ENCODE peak calls at places on chromosomes 5 and 9, in nine cellular contexts. W is ovary, I is prostate gland, E is A549, X is breast epithelium, U is testis, G is transverse colon, Q is uterus, L is Peyer's patch. O is an unnamed sample.
A peak's percentile ranks its signal among the peaks of the same experiment; 100 is the strongest.

GRCh38 chr9:127224178-127224882 is 40.2 kb upstream of the GARNL3 start:
- DNase-seq in W (peak; percentile 98), I (peak; percentile 93), E (peak; percentile 91), X (peak; percentile 94), U (peak; percentile 92), G (peak; percentile 94), Q (peak; percentile 96), L (peak; percentile 90), O (peak; percentile 79)

GRCh38 chr5:138344887-138345622 is 7.0 kb downstream of the FAM53C start:
- DNase-seq in W (no peak), I (no peak), E (no peak), X (no peak), U (no peak), G (no peak), Q (no peak), L (no peak), O (no peak)

GRCh38 chr5:171445910-171446516 is 26.6 kb downstream of the FGF18 start:
- DNase-seq in W (no peak), I (no peak), E (no peak), X (no peak), U (no peak), G (no peak), Q (peak; percentile 58), L (no peak), O (no peak)

GRCh38 chr9:91247278-91247677 is 114.4 kb downstream of the AUH start:
- DNase-seq in W (no peak), I (no peak), E (no peak), X (no peak), U (no peak), G (no peak), Q (no peak), L (no peak), O (no peak)

GRCh38 chr9:93133641-93134017 is 422 bp downstream of the NINJ1 start:
- DNase-seq in W (peak; percentile 88), I (peak; percentile 39), E (peak; percentile 54), X (peak; percentile 48), U (peak; percentile 84), G (peak; percentile 86), Q (peak; percentile 88), L (peak; percentile 70), O (peak; percentile 43)

GRCh38 chr5:135343417-135343816 is 55.6 kb downstream of the MACROH2A1 start:
- DNase-seq in W (no peak), I (no peak), E (no peak), X (no peak), U (no peak), G (no peak), Q (no peak), L (no peak), O (no peak)

GRCh38 chr5:84614907-84615306 is 230.2 kb upstream of the EDIL3 start:
- DNase-seq in W (no peak), I (no peak), E (no peak), X (no peak), U (no peak), G (no peak), Q (no peak), L (no peak), O (no peak)

GRCh38 chr9:88193766-88194165 is 55.5 kb upstream of the SPATA31C2 start:
- DNase-seq in W (no peak), I (no peak), E (no peak), X (no peak), U (no peak), G (no peak), Q (no peak), L (no peak), O (no peak)

DNA sequence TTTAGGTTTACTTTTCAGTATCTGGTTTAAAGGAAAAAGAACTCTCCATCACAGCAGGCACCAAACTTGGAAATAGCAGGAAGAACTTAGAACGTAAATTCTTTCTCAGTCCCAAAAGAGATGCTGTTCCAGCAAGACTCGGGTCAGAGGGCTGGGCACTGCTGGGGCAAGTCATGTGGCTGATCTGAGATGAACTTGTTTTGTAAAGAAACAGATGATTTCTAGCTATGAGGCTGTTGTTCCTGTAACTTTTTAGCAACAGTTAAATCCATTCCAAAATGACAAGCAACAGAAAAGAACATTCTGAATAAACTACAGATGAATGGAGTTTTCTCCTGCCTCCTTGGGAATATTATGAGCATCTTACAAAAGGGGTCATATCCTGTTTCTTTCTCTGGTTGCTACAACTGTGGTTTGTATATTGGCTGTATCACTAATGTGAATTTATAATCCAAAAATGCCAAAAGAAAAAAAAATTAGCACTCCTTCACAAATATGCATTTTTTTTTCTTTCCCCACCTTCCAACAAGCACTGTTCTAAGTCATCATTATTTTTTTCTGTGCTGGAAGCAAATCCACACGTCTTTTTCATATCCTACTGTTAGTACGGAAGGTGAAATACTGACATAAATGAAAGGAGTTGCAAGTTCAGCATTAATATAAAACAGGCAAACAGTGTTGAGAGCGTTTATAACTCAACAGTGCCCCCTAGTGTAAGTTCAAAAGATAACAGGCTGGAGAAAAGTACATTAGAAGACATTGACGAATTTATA is 31.0 kb downstream of the OR2K2 start:
- DNase-seq in W (peak; percentile 45), I (peak; percentile 24), E (peak; percentile 66), X (peak; percentile 26), U (peak; percentile 69), G (peak; percentile 11), Q (no peak), L (no peak), O (peak; percentile 63)
- TF ChIP-seq POLR2A in W (no peak), I (no peak), E (no peak), X (no peak), U (no peak), G (no peak), Q (no peak), L (no peak), O (no peak)

GRCh38 chr9:108885643-108886348 is 23.7 kb downstream of the ACTL7A start:
- DNase-seq in W (peak; percentile 88), I (no peak), E (peak; percentile 71), X (no peak), U (peak; percentile 81), G (peak; percentile 28), Q (no peak), L (no peak), O (peak; percentile 91)
- TF ChIP-seq POLR2A in W (peak; percentile 18), I (no peak), E (no peak), X (no peak), U (no peak), G (no peak), Q (no peak), L (no peak), O (peak; percentile 43)

GRCh38 chr5:60698316-60698715 is 1.6 kb downstream of the DEPDC1B start:
- DNase-seq in W (no peak), I (no peak), E (no peak), X (no peak), U (no peak), G (no peak), Q (no peak), L (no peak), O (no peak)

GRCh38 chr5:60703944-60704343 is 4.0 kb upstream of the DEPDC1B start:
- DNase-seq in W (no peak), I (no peak), E (peak; percentile 42), X (no peak), U (no peak), G (no peak), Q (no peak), L (no peak), O (no peak)

GRCh38 chr5:60701317-60701988 is 1.5 kb upstream of the DEPDC1B start:
- DNase-seq in W (no peak), I (no peak), E (no peak), X (no peak), U (no peak), G (no peak), Q (no peak), L (no peak), O (peak; percentile 53)

GRCh38 chr5:60700347-60700815 is 415 bp upstream of the DEPDC1B start:
- DNase-seq in W (no peak), I (peak; percentile 9), E (no peak), X (no peak), U (peak; percentile 34), G (peak; percentile 14), Q (peak; percentile 13), L (peak; percentile 17), O (no peak)

DNA sequence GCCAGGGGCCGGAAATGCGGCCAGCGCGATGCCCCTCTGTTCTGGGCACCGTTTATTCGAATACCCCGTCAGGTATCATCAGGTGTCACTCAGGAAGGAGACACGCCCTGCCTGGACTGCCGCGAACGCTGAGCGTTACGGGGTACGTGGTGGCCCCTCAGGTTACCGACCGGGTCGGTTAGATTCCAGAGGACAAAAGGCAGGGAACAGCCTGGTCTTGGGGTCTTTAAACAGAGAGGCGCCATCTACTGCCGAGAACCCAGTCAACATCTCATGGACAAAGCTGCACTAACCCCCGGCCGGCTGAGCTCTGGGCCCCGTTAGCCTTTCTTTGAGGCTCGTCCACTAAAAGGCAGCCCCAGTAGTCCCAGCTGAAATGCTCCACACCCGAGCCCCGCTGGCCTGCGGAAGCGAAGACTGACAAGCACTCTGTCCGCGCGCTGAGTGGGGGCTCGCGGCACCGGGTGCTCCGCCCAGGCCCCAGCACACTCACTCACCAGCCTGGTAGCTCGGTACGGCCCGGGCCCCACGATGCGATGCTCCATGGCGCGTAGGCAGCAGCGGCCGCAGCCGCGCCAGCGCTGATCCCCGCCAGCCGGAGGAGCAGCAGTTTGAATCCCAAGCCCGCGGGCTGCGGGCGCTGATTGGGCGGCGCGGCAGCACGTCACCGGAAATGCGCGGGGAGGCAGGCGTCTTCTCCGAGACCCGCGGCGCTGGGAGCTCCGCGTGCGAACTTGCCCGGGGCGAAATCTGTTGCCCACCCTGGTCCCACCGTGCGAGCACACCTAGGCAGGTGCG is at the start of gene DEPDC1B:
- DNase-seq in W (peak; percentile 85), I (peak; percentile 87), E (peak; percentile 92), X (peak; percentile 67), U (peak; percentile 92), G (peak; percentile 91), Q (peak; percentile 67), L (peak; percentile 77), O (peak; percentile 94)
- TF ChIP-seq POLR2A in W (no peak), I (peak; percentile 73), E (peak; percentile 66), X (no peak), U (no peak), G (peak; percentile 38), Q (peak; percentile 49), L (peak; percentile 18), O (peak; percentile 95)

DNA sequence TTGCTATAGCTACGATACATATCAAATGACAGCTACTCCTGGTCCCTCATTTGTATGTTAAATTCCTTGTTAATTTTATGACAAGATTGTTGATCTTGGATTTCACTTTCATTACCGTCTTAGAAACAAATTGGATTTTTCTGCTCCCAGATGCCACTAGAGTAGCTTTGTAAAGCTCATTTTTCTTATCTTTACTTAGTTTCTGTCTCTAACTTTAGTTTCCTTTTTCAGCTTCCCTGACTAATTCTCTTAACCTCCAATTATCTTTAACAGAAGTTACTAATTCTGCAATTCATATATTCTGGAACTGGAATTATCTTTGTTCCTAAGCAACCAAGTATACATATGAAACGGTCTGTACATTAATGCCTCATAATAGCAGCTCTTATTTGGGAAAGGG is 16.6 kb downstream of the ITGA1 start:
- DNase-seq in W (no peak), I (no peak), E (no peak), X (no peak), U (no peak), G (no peak), Q (no peak), L (no peak), O (no peak)
- TF ChIP-seq POLR2A in W (no peak), I (no peak), E (no peak), X (no peak), U (no peak), G (no peak), Q (no peak), L (no peak), O (no peak)

GRCh38 chr5:10307206-10308148 is at the start of gene CMBL:
- DNase-seq in W (peak; percentile 67), I (peak; percentile 64), E (peak; percentile 64), X (no peak), U (peak; percentile 71), G (peak; percentile 77), Q (peak; percentile 35), L (no peak), O (peak; percentile 65)
- TF ChIP-seq POLR2A in W (no peak), I (peak; percentile 53), E (peak; percentile 32), X (no peak), U (no peak), G (peak; percentile 76), Q (peak; percentile 25), L (peak; percentile 74), O (no peak)